ENCODE peak calls at places on chromosome X, in five cellular contexts. R is mammary epithelial cell, T is cardiac fibroblast, J is sigmoid colon, K is cardiac muscle cell. Y is an unnamed sample.

GRCh38 chrX:13721819-13722527 is 12.4 kb downstream of the TRAPPC2 start:
- DNase-seq in R (no peak), T (peak), J (no peak), K (no peak), Y (no peak)

GRCh38 chrX:141732031-141732430 is 33.5 kb upstream of the SPANXD start:
- DNase-seq in R (no peak), T (no peak), J (no peak), K (no peak), Y (no peak)

GRCh38 chrX:112784692-112785091 is 55.9 kb downstream of the AMOT start:
- DNase-seq in R (no peak), T (no peak), J (no peak), K (no peak), Y (no peak)

GRCh38 chrX:55717521-55718497 is at the start of gene RRAGB:
- DNase-seq in R (peak), T (peak), J (peak), K (peak), Y (peak)

GRCh38 chrX:114152130-114152529 is 431.8 kb upstream of the HTR2C start:
- DNase-seq in R (peak), T (peak), J (no peak), K (no peak), Y (no peak)

GRCh38 chrX:27679281-27679680 is 89.1 kb downstream of the DCAF8L2 start:
- DNase-seq in R (peak), T (peak), J (no peak), K (no peak), Y (no peak)

GRCh38 chrX:98931194-98931593 is 1478.9 kb downstream of the PCDH19 start:
- DNase-seq in R (no peak), T (no peak), J (no peak), K (no peak), Y (no peak)

GRCh38 chrX:111164728-111165127 is 68.7 kb downstream of the PAK3 start:
- DNase-seq in R (no peak), T (peak), J (no peak), K (peak), Y (no peak)

GRCh38 chrX:134734343-134735001 is 76.2 kb upstream of the PLAC1 start:
- DNase-seq in R (no peak), T (peak), J (no peak), K (no peak), Y (no peak)

GRCh38 chrX:136754641-136755040 is 26.1 kb downstream of the ARHGEF6 start:
- DNase-seq in R (no peak), T (peak), J (peak), K (no peak), Y (no peak)

GRCh38 chrX:56783450-56783831 is 54.4 kb downstream of the NBDY start:
- DNase-seq in R (peak), T (no peak), J (peak), K (no peak), Y (no peak)

GRCh38 chrX:109733658-109734022 is 583 bp upstream of the ACSL4 start:
- DNase-seq in R (no peak), T (peak), J (no peak), K (no peak), Y (no peak)

GRCh38 chrX:72079607-72080006 is 52.1 kb downstream of the RTL5 start:
- DNase-seq in R (no peak), T (peak), J (no peak), K (no peak), Y (no peak)

GRCh38 chrX:34521563-34521962 is 135.5 kb downstream of the TMEM47 start:
- DNase-seq in R (peak), T (no peak), J (no peak), K (no peak), Y (peak)

GRCh38 chrX:49183701-49184281 is 2.4 kb downstream of the PRICKLE3 start:
- DNase-seq in R (no peak), T (no peak), J (peak), K (no peak), Y (no peak)

GRCh38 chrX:42131856-42132255 is 208.5 kb upstream of the CASK start:
- DNase-seq in R (peak), T (peak), J (no peak), K (no peak), Y (no peak)

GRCh38 chrX:53481816-53482485 is 47.8 kb upstream of the HSD17B10 start:
- DNase-seq in R (peak), T (peak), J (peak), K (peak), Y (peak)

GRCh38 chrX:149758068-149758714 is 15.7 kb upstream of the HSFX1 start:
- DNase-seq in R (no peak), T (no peak), J (no peak), K (no peak), Y (no peak)

GRCh38 chrX:66013195-66013816 is 26.6 kb downstream of the VSIG4 start:
- DNase-seq in R (no peak), T (no peak), J (no peak), K (no peak), Y (no peak)

GRCh38 chrX:147912093-147912801 is 528 bp downstream of the FMR1 start:
- DNase-seq in R (peak), T (peak), J (peak), K (peak), Y (no peak)

GRCh38 chrX:81662381-81662780 is 460.5 kb downstream of the SH3BGRL start:
- DNase-seq in R (no peak), T (no peak), J (no peak), K (no peak), Y (no peak)

GRCh38 chrX:140157611-140158010 is 192.3 kb upstream of the CXorf66 start:
- DNase-seq in R (peak), T (peak), J (no peak), K (no peak), Y (peak)

GRCh38 chrX:39516399-39516798 is 581.4 kb downstream of the BCOR start:
- DNase-seq in R (no peak), T (no peak), J (no peak), K (no peak), Y (no peak)

GRCh38 chrX:9368262-9368661 is 96.6 kb upstream of the TBL1X start:
- DNase-seq in R (no peak), T (no peak), J (no peak), K (no peak), Y (no peak)

GRCh38 chrX:35728481-35728880 is 69.7 kb upstream of the MAGEB16 start:
- DNase-seq in R (no peak), T (no peak), J (no peak), K (peak), Y (no peak)

GRCh38 chrX:119398974-119399771 is at the start of gene SLC25A43:
- DNase-seq in R (peak), T (peak), J (peak), K (peak), Y (no peak)

GRCh38 chrX:50492720-50493119 is 22.1 kb upstream of the DGKK start:
- DNase-seq in R (no peak), T (no peak), J (no peak), K (no peak), Y (no peak)

GRCh38 chrX:54540289-54540688 is 10.3 kb downstream of the GNL3L start:
- DNase-seq in R (no peak), T (peak), J (no peak), K (no peak), Y (no peak)

GRCh38 chrX:29687687-29688086 is 527.7 kb upstream of the MAGEB2 start:
- DNase-seq in R (peak), T (peak), J (no peak), K (no peak), Y (no peak)

GRCh38 chrX:72554448-72555140 is 18.0 kb downstream of the HDAC8 start:
- DNase-seq in R (no peak), T (no peak), J (no peak), K (peak), Y (no peak)

GRCh38 chrX:140815868-140816267 is 106.3 kb downstream of the LINC00632 start:
- DNase-seq in R (peak), T (peak), J (no peak), K (no peak), Y (no peak)

GRCh38 chrX:69309074-69309792 is 144.0 kb upstream of the PJA1 start:
- DNase-seq in R (no peak), T (no peak), J (no peak), K (no peak), Y (no peak)

GRCh38 chrX:10015711-10016515 is 48.8 kb downstream of the CLDN34 start:
- DNase-seq in R (no peak), T (peak), J (peak), K (peak), Y (no peak)

GRCh38 chrX:50881028-50881427 is 29.5 kb upstream of the BMP15 start:
- DNase-seq in R (peak), T (no peak), J (no peak), K (no peak), Y (no peak)

GRCh38 chrX:65644621-65645287 is 22.7 kb upstream of the MSN start:
- DNase-seq in R (peak), T (peak), J (peak), K (no peak), Y (peak)

DNA sequence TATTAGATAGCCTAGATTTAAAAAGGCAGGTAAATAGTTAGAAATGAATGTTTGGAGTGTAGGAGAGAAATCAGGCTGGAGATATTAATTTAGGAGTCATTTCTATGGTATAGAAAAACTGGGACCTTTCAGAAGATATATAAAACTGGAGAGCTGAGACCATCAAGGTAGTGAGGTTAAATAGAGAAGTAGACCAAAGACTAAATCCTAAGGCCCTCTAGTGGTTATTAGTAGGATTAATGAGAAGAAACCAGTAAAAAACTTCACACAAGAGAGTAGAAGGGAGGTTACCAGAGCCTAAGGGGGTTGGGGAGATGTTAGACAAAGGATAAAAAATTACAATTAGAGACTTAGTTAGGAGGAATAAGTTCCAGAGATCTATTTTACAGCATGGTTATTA is 351.0 kb upstream of the SPANXN1 start:
- DNase-seq in R (peak), T (no peak), J (no peak), K (peak), Y (no peak)
- TF ChIP-seq CTCF in R (peak), T (peak), J (no peak), K (no peak), Y (peak)

GRCh38 chrX:11376163-11376562 is 83.0 kb downstream of the AMELX start:
- DNase-seq in R (no peak), T (no peak), J (no peak), K (no peak), Y (no peak)
- H3K4me3 ChIP-seq in R (no peak), T (no peak), J (no peak), K (no peak), Y (no peak)

GRCh38 chrX:153735274-153735673 is 10.6 kb downstream of the ABCD1 start:
- DNase-seq in R (no peak), T (no peak), J (no peak), K (no peak), Y (no peak)
- TF ChIP-seq CTCF in R (no peak), T (no peak), J (no peak), K (no peak), Y (no peak)

DNA sequence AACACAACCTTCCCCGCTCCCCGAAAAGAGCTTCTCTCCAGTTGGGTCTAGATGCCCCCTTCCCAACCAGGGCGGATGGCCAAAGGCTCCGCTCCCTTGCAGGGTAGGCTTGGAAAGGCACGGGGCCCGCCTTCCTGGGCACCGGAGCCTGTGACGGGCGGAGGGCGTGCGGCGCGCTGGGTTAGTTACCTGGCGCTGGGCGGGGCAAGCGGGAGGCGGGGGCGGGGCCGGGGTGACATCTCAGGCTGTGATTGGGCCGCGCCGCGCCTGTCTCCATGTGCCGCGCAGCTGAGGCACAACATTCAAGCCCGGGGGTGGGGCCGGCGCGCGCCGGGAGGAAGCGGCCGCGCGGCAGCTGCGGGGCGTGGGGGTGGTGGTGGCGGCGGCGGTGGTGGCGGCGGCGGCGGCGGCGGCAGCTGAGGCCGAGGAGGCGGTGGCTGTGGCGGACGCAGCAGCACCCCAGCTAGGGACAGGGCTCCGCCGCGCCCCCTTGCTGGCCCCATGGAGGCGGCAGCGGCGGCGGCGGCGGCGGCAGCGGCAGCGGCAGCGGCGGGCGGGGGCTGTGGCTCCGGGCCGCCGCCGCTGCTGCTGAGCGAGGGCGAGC is at the start of gene REPS2:
- DNase-seq in R (peak), T (peak), J (peak), K (peak), Y (no peak)
- H3K4me3 ChIP-seq in R (peak), T (peak), J (peak), K (peak), Y (peak)

GRCh38 chrX:2425281-2426071 is 75.3 kb downstream of the DHRSX start:
- DNase-seq in R (no peak), T (no peak), J (no peak), K (no peak), Y (no peak)
- TF ChIP-seq CTCF in R (no peak), T (no peak), J (no peak), K (no peak), Y (no peak)

GRCh38 chrX:11949291-11949690 is 189.0 kb upstream of the FRMPD4 start:
- DNase-seq in R (no peak), T (peak), J (no peak), K (no peak), Y (no peak)

GRCh38 chrX:11952176-11952720 is 186.0 kb upstream of the FRMPD4 start:
- DNase-seq in R (no peak), T (peak), J (no peak), K (no peak), Y (no peak)

GRCh38 chrX:11954196-11954595 is 184.1 kb upstream of the FRMPD4 start:
- DNase-seq in R (no peak), T (no peak), J (no peak), K (no peak), Y (peak)

GRCh38 chrX:11953615-11954014 is 184.7 kb upstream of the FRMPD4 start:
- DNase-seq in R (peak), T (peak), J (no peak), K (no peak), Y (peak)
- H3K4me3 ChIP-seq in R (no peak), T (no peak), J (no peak), K (no peak), Y (no peak)